ENCODE peak calls at places on chromosomes 1 and 21, in six cellular contexts. G is tibial nerve, Q is PC-9, C is iPS DF 6.9, S is adipocyte, W is transverse colon. P is an unnamed sample. For H3K4me1 and H3K27me3, the result is how much of the 10 kb centered on the place peaks cover.

GRCh38 chr1:232445361-232446106 is 184.4 kb downstream of the SIPA1L2 start:
- DNase-seq in G (no peak), Q (no peak), C (no peak), S (no peak), W (no peak), P (no peak)

GRCh38 chr1:84892657-84893618 is at the start of gene LPAR3:
- DNase-seq in G (no peak), Q (no peak), C (no peak), S (peak), W (peak), P (no peak)

GRCh38 chr1:29279896-29280779 is 43.8 kb downstream of the PTPRU start:
- DNase-seq in G (no peak), Q (no peak), C (no peak), S (no peak), W (no peak), P (no peak)

GRCh38 chr1:203148127-203148526 is 20.6 kb downstream of the ADORA1 start:
- DNase-seq in G (no peak), Q (no peak), C (peak), S (no peak), W (no peak), P (no peak)

GRCh38 chr1:101332622-101333021 is 95.8 kb downstream of the S1PR1 start:
- DNase-seq in G (no peak), Q (no peak), C (no peak), S (no peak), W (no peak), P (no peak)

GRCh38 chr1:205147191-205147590 is 25.4 kb upstream of the RBBP5 start:
- DNase-seq in G (no peak), Q (peak), C (no peak), S (peak), W (no peak), P (peak)

GRCh38 chr1:3049905-3050304 is 19.1 kb upstream of the PRDM16 start:
- DNase-seq in G (no peak), Q (no peak), C (no peak), S (no peak), W (no peak), P (no peak)

GRCh38 chr21:44804762-44805161 is 3.1 kb upstream of the UBE2G2 start:
- DNase-seq in G (no peak), Q (no peak), C (no peak), S (no peak), W (no peak), P (no peak)

GRCh38 chr1:235307158-235308124 is 20.5 kb downstream of the ARID4B start:
- DNase-seq in G (no peak), Q (no peak), C (no peak), S (no peak), W (no peak), P (no peak)

GRCh38 chr1:246579818-246580217 is 13.6 kb downstream of the CNST start:
- DNase-seq in G (no peak), Q (no peak), C (no peak), S (no peak), W (no peak), P (no peak)

GRCh38 chr1:20271498-20272400 is 18.9 kb upstream of the VWA5B1 start:
- DNase-seq in G (no peak), Q (no peak), C (no peak), S (no peak), W (no peak), P (no peak)

GRCh38 chr1:36097693-36098585 is 9.2 kb downstream of the ADPRS start:
- DNase-seq in G (no peak), Q (no peak), C (no peak), S (no peak), W (no peak), P (no peak)

GRCh38 chr1:165856606-165857005 is 29.2 kb downstream of the UCK2 start:
- DNase-seq in G (no peak), Q (no peak), C (no peak), S (no peak), W (no peak), P (no peak)

GRCh38 chr1:207860531-207860930 is 50.4 kb downstream of the CD34 start:
- DNase-seq in G (no peak), Q (no peak), C (no peak), S (no peak), W (no peak), P (no peak)

GRCh38 chr1:207858806-207859205 is 52.1 kb downstream of the CD34 start:
- DNase-seq in G (no peak), Q (no peak), C (no peak), S (no peak), W (no peak), P (no peak)

GRCh38 chr1:207862241-207862787 is 48.6 kb downstream of the CD34 start:
- DNase-seq in G (no peak), Q (no peak), C (no peak), S (peak), W (no peak), P (no peak)

GRCh38 chr1:207863893-207864535 is 46.9 kb downstream of the CD34 start:
- DNase-seq in G (no peak), Q (no peak), C (no peak), S (no peak), W (peak), P (no peak)

DNA sequence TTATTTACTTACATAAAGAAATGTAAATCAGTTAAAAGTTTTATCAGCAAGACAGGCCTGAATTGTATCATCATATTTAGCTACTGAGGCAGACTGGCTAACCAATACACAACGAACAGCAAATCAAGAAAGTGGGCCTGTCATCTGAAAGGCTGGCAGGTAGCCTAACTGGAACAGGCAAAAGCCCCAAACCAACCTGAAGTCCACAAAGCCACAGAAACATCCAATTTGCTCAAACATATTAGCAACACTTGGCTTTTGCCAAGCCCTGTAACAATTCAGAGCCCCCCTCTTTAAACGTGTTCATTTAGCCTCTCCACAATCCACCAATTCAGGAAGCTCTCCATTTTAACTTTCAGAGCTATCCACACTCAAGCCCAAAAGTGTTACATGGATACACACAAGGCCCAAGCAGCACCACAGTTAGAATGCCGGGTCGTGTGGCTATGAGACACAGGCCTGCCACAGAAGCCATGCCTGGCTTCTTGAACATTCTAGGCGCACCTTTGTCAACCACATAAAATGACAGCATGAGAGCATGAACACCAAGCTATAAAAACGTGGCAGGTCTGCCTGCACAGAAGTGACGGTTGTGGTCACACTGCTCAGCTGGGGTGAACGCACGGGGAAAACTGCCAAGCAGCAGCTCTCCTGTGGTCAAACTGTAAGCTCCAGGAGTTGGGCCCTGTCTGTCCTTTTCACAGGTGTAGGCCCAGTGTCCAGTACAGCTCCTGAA is 49.3 kb downstream of the CD34 start:
- DNase-seq in G (no peak), Q (no peak), C (no peak), S (no peak), W (peak), P (no peak)
- H3K4me1 ChIP-seq in G (under half), Q (under half), C (under half), S (under half), W (half or more), P (under half)

GRCh38 chr1:213988639-213989070 is 882 bp downstream of the PROX1 start:
- DNase-seq in G (no peak), Q (no peak), C (no peak), S (no peak), W (no peak), P (no peak)
- H3K27me3 ChIP-seq in G (under half), Q (under half), C (under half), S (half or more), W (half or more), P (under half)

GRCh38 chr1:154237435-154237834 is 16.7 kb downstream of the UBAP2L start:
- DNase-seq in G (no peak), Q (no peak), C (no peak), S (no peak), W (no peak), P (no peak)
- H3K4me1 ChIP-seq in G (under half), Q (under half), C (under half), S (under half), W (under half), P (under half)

GRCh38 chr1:17112076-17112475 is 7.2 kb downstream of the PADI2 start:
- DNase-seq in G (no peak), Q (no peak), C (no peak), S (no peak), W (no peak), P (no peak)
- H3K27me3 ChIP-seq in G (under half), Q (under half), C (under half), S (half or more), W (under half), P (under half)

DNA sequence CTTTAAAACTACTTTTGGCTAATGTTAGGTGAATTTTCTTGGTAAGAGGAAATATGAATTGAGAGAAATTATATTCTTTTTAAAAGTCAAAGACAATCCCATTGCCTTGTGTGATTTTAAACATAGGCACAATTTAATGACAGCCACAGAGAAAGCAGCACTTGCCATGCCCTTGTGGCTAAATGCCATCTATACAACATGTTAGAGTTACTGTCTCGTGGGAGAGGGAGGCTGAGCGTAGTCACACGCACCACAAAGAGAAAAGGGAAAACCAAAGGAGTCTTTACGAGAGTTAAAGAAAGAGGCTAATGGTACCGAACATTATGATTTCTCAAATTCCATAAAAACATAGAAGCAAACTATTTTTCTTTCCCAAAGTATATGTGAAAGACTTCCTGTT is 537.9 kb downstream of the PTPRC start:
- DNase-seq in G (no peak), Q (no peak), C (no peak), S (no peak), W (no peak), P (no peak)
- H3K4me1 ChIP-seq in G (under half), Q (under half), C (under half), S (under half), W (under half), P (under half)

GRCh38 chr1:53521900-53522552 is 62.8 kb downstream of the DMRTB1 start:
- DNase-seq in G (no peak), Q (no peak), C (no peak), S (peak), W (no peak), P (no peak)
- H3K27me3 ChIP-seq in G (under half), Q (under half), C (under half), S (under half), W (under half), P (under half)

GRCh38 chr21:14547834-14548513 is 1.9 kb upstream of the SAMSN1 start:
- DNase-seq in G (no peak), Q (no peak), C (no peak), S (no peak), W (no peak), P (no peak)
- H3K4me1 ChIP-seq in G (under half), Q (under half), C (under half), S (under half), W (under half), P (under half)

GRCh38 chr1:63266857-63267256 is 55.5 kb upstream of the FOXD3 start:
- DNase-seq in G (no peak), Q (no peak), C (no peak), S (no peak), W (no peak), P (no peak)
- H3K27me3 ChIP-seq in G (under half), Q (under half), C (under half), S (under half), W (under half), P (under half)